ENCODE peak calls at places on chromosome 6, in eight cellular contexts. R, V, P, T, D, J, Q and O are unnamed samples.
A peak's percentile ranks its signal among the peaks of the same experiment; 100 is the strongest.

GRCh38 chr6:50087231-50087954 is 37.7 kb upstream of the DEFB112 start:
- DNase-seq in R (no peak), V (no peak), P (no peak), T (no peak), D (no peak), J (no peak), Q (no peak), O (no peak)

GRCh38 chr6:124487778-124488431 is 474.3 kb upstream of the RNF217 start:
- DNase-seq in R (no peak), V (no peak), P (no peak), T (no peak), D (no peak), J (no peak), Q (no peak), O (no peak)

GRCh38 chr6:83757021-83757420 is 48.1 kb upstream of the SNAP91 start:
- DNase-seq in R (no peak), V (no peak), P (no peak), T (no peak), D (no peak), J (no peak), Q (no peak), O (no peak)

GRCh38 chr6:28134716-28135115 is 7.0 kb upstream of the ZKSCAN8 start:
- DNase-seq in R (no peak), V (no peak), P (no peak), T (no peak), D (no peak), J (no peak), Q (no peak), O (no peak)

GRCh38 chr6:23633986-23634385 is 492.0 kb upstream of the NRSN1 start:
- DNase-seq in R (no peak), V (no peak), P (no peak), T (no peak), D (no peak), J (no peak), Q (no peak), O (no peak)

GRCh38 chr6:34223381-34223963 is 13.2 kb upstream of the HMGA1 start:
- DNase-seq in R (no peak), V (no peak), P (no peak), T (peak; percentile 50), D (no peak), J (no peak), Q (no peak), O (no peak)

GRCh38 chr6:112044196-112044595 is 9.7 kb upstream of the CCN6 start:
- DNase-seq in R (no peak), V (no peak), P (no peak), T (no peak), D (no peak), J (no peak), Q (no peak), O (no peak)

GRCh38 chr6:90285611-90286381 is 10.8 kb downstream of the BACH2 start:
- DNase-seq in R (peak; percentile 77), V (peak; percentile 82), P (peak; percentile 90), T (peak; percentile 58), D (peak; percentile 57), J (peak; percentile 69), Q (peak; percentile 86), O (peak; percentile 28)

GRCh38 chr6:125748534-125749111 is 809 bp upstream of the HEY2 start:
- DNase-seq in R (no peak), V (no peak), P (no peak), T (peak; percentile 21), D (peak; percentile 31), J (no peak), Q (no peak), O (no peak)

GRCh38 chr6:67459556-67459955 is 1175.5 kb upstream of the ADGRB3 start:
- DNase-seq in R (no peak), V (no peak), P (no peak), T (no peak), D (no peak), J (no peak), Q (no peak), O (no peak)

GRCh38 chr6:37518116-37518515 is 18.4 kb upstream of the CCDC167 start:
- DNase-seq in R (no peak), V (no peak), P (no peak), T (no peak), D (no peak), J (no peak), Q (no peak), O (no peak)

GRCh38 chr6:110509617-110510231 is 33.3 kb upstream of the SLC22A16 start:
- DNase-seq in R (no peak), V (no peak), P (peak; percentile 67), T (peak; percentile 28), D (no peak), J (peak; percentile 43), Q (no peak), O (no peak)

GRCh38 chr6:145814501-145815350 is at the start of gene FBXO30:
- DNase-seq in R (peak; percentile 92), V (peak; percentile 93), P (peak; percentile 84), T (peak; percentile 89), D (peak; percentile 86), J (peak; percentile 89), Q (peak; percentile 89), O (peak; percentile 88)

GRCh38 chr6:145814035-145814500 is 527 bp downstream of the FBXO30 start:
- DNase-seq in R (peak; percentile 48), V (peak; percentile 33), P (peak; percentile 31), T (peak; percentile 39), D (no peak), J (no peak), Q (no peak), O (peak; percentile 36)

GRCh38 chr6:145815351-145815772 is 767 bp upstream of the FBXO30 start:
- DNase-seq in R (no peak), V (peak; percentile 16), P (no peak), T (no peak), D (no peak), J (no peak), Q (no peak), O (peak; percentile 51)

GRCh38 chr6:145816392-145816791 is 1.8 kb upstream of the FBXO30 start:
- DNase-seq in R (no peak), V (no peak), P (no peak), T (no peak), D (no peak), J (no peak), Q (no peak), O (no peak)

DNA sequence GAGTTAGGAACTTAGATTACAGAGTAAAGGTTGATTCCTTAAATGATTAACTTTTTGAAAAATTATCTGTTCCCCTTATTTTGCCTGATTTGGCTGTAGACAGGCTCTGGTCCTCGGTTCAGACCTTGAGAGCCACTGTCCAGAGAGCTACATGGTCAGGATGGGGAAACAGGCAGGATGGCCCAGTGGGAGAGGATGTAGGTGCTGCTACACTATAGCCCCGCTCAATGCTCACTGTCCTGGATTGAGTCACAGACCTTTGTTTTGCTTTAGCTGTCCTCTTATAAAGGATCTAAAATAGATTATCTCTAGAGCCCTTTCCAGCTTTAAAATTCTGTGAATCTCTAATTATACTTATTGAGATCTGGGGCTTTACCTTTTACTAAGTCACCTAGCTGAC is 1.3 kb upstream of the FBXO30 start:
- DNase-seq in R (no peak), V (no peak), P (no peak), T (peak; percentile 17), D (no peak), J (no peak), Q (no peak), O (no peak)
- H3K9me3 ChIP-seq in R (no peaks in the 10 kb centered on the region), V (no peaks in the 10 kb centered on the region), P (no peaks in the 10 kb centered on the region), T (no peaks in the 10 kb centered on the region), D (no peaks in the 10 kb centered on the region), J (no peaks in the 10 kb centered on the region), Q (no peaks in the 10 kb centered on the region), O (no peaks in the 10 kb centered on the region)

GRCh38 chr6:5943591-5943990 is 63.1 kb downstream of the NRN1 start:
- DNase-seq in R (no peak), V (no peak), P (no peak), T (no peak), D (no peak), J (no peak), Q (no peak), O (no peak)

GRCh38 chr6:5941188-5941587 is 65.5 kb downstream of the NRN1 start:
- DNase-seq in R (no peak), V (no peak), P (no peak), T (no peak), D (no peak), J (no peak), Q (no peak), O (no peak)

GRCh38 chr6:5938934-5939333 is 67.8 kb downstream of the NRN1 start:
- DNase-seq in R (no peak), V (no peak), P (no peak), T (no peak), D (no peak), J (no peak), Q (no peak), O (no peak)

GRCh38 chr6:5946181-5946580 is 60.5 kb downstream of the NRN1 start:
- DNase-seq in R (no peak), V (no peak), P (no peak), T (no peak), D (no peak), J (no peak), Q (no peak), O (no peak)

GRCh38 chr6:5942591-5942990 is 64.1 kb downstream of the NRN1 start:
- DNase-seq in R (no peak), V (no peak), P (no peak), T (no peak), D (no peak), J (no peak), Q (no peak), O (no peak)
- TF ChIP-seq CTCF in R (no peak), V (no peak), P (no peak), T (no peak), D (no peak), J (no peak), Q (no peak), O (no peak)

DNA sequence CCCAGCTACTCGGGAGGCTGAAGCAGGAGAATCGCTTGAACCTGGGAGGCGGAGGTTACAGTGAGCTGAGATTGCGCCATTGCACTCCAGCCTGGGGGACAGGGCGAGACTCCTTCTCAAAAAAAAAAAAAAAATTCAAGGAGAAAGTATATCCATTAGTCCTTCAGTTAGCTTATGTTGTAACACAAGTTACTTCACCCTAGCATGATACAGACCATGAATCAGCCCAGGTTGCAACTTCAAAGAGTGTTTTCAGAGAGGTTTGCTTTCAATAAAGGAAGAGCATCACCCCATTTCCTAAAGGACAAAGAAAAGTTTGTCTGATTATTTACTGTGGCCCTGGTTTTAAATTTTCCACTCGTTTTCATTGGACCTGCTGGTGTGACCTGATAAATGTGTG is 73.0 kb downstream of the SERAC1 start:
- DNase-seq in R (no peak), V (no peak), P (no peak), T (no peak), D (no peak), J (no peak), Q (no peak), O (no peak)
- H3K9me3 ChIP-seq in R (no peaks in the 10 kb centered on the region), V (no peaks in the 10 kb centered on the region), P (no peaks in the 10 kb centered on the region), T (no peaks in the 10 kb centered on the region), D (no peaks in the 10 kb centered on the region), J (no peaks in the 10 kb centered on the region), Q (no peaks in the 10 kb centered on the region), O (no peaks in the 10 kb centered on the region)

DNA sequence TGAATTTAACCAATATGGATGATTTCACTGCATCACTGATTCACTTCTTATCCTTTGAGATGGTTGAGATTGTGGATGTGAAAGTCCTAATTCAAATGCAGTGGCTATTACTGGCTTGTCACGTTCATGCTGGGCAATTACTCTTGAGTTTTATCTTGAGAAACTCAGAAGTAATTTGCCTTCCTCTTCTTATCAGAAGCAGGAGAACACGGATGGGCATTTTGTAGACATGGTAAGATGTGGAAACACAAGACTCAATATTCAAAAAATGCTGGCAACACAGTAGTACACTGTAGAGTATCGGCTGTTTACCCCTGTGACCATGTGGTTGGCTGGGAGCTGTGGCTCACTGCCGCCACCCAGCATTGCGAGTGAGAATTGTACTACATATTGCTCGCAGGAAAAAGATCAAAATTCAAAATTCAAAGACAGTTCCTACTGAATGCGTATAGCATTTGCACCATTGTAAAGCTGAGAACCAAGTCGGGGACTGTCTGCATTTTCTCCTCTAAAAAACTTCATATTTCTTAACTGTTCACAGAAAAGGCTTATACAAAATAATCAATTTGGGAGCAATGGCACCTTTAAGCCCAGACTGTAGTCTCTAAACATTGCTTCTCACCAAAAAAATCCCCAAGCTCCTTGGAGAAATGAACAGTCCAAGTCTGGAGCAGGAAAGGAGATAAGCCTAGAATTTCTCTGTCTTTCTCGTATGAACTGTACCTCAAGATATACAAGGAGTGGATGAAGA is 61.9 kb upstream of the ELOVL5 start:
- DNase-seq in R (peak; percentile 36), V (peak; percentile 42), P (peak; percentile 52), T (peak; percentile 22), D (peak; percentile 33), J (peak; percentile 33), Q (no peak), O (peak; percentile 52)
- TF ChIP-seq CTCF in R (peak; percentile 84), V (peak; percentile 81), P (peak; percentile 77), T (peak; percentile 51), D (peak; percentile 59), J (peak; percentile 37), Q (no peak), O (peak; percentile 93)